ENCODE peak calls at places on chromosomes 1 and 21, in ten cellular contexts. S is upper lobe of right lung, W is A673, G is spleen, D is AG04450, V is fibroblast of lung, J is HCT116, P is left lung, C is psoas muscle, E is body of pancreas. I is an unnamed sample. For H3K27me3 and H3K9me3, the result is how much of the 10 kb centered on the place peaks cover.

GRCh38 chr1:118973032-118973431 is 15.1 kb downstream of the TBX15 start:
- DNase-seq in S (no peak), P (no peak), D (no peak), W (no peak), J (no peak), C (no peak), V (no peak), G (no peak), E (no peak), I (no peak)

GRCh38 chr1:162991444-162991843 is 77.7 kb upstream of the RGS4 start:
- DNase-seq in G (no peak), C (no peak), D (no peak), V (no peak), J (no peak), P (no peak), E (no peak), W (no peak), S (no peak), I (no peak)

GRCh38 chr1:5514519-5515183 is 477.6 kb downstream of the NPHP4 start:
- DNase-seq in V (peak), C (peak), J (peak), G (peak), S (peak), P (peak), D (no peak), W (peak), E (peak), I (peak)

GRCh38 chr1:231206856-231207255 is 34.2 kb upstream of the GNPAT start:
- DNase-seq in P (no peak), G (peak), C (no peak), W (no peak), V (no peak), S (no peak), E (no peak), D (no peak), J (no peak), I (no peak)

GRCh38 chr21:32529679-32530078 is 55.6 kb downstream of the TCP10L start:
- DNase-seq in S (no peak), C (no peak), W (no peak), E (no peak), P (no peak), G (no peak), J (no peak), D (no peak), V (no peak), I (no peak)

GRCh38 chr1:179230251-179230650 is 774 bp upstream of the ABL2 start:
- DNase-seq in E (no peak), V (peak), P (no peak), J (no peak), C (no peak), G (no peak), D (peak), S (no peak), W (no peak), I (no peak)

GRCh38 chr1:56397811-56398231 is 181.5 kb downstream of the PLPP3 start:
- DNase-seq in G (no peak), J (no peak), C (no peak), D (no peak), V (peak), S (no peak), E (no peak), W (no peak), P (no peak), I (no peak)

GRCh38 chr1:46671554-46671953 is at the start of gene TEX38:
- DNase-seq in W (no peak), E (no peak), C (no peak), S (no peak), D (no peak), V (no peak), P (no peak), J (no peak), G (no peak), I (no peak)

GRCh38 chr1:169860187-169860586 is 33.5 kb downstream of the SCYL3 start:
- DNase-seq in J (no peak), G (no peak), S (no peak), V (no peak), E (no peak), W (no peak), C (no peak), D (no peak), P (no peak), I (no peak)

GRCh38 chr1:187513190-187513589 is 684.4 kb downstream of the PLA2G4A start:
- DNase-seq in G (no peak), P (no peak), E (no peak), S (no peak), C (no peak), W (peak), D (no peak), J (peak), V (no peak), I (no peak)

GRCh38 chr1:109184657-109185056 is 29.1 kb upstream of the SARS1 start:
- DNase-seq in P (peak), J (no peak), S (peak), E (no peak), D (no peak), C (no peak), W (no peak), V (no peak), G (peak), I (no peak)

GRCh38 chr1:31931241-31932225 is 6.6 kb downstream of the PTP4A2 start:
- DNase-seq in V (peak), C (no peak), E (no peak), D (no peak), W (peak), P (no peak), S (no peak), J (no peak), G (no peak), I (no peak)

GRCh38 chr1:157181790-157182189 is 43.6 kb upstream of the ETV3 start:
- DNase-seq in D (no peak), V (no peak), P (no peak), S (no peak), C (no peak), E (no peak), W (no peak), J (no peak), G (no peak), I (no peak)

GRCh38 chr21:33799378-33800090 is 116.1 kb downstream of the ATP5PO start:
- DNase-seq in P (no peak), S (no peak), V (peak), D (no peak), C (no peak), G (no peak), J (no peak), E (peak), W (no peak), I (peak)

GRCh38 chr1:108117908-108118902 is 81.9 kb downstream of the SLC25A24 start:
- DNase-seq in W (peak), V (peak), P (no peak), G (no peak), E (no peak), S (no peak), J (no peak), D (no peak), C (no peak), I (no peak)

GRCh38 chr1:58819719-58820118 is 35.9 kb upstream of the JUN start:
- DNase-seq in E (no peak), P (no peak), V (peak), D (no peak), W (no peak), C (no peak), S (no peak), J (no peak), G (no peak), I (no peak)

GRCh38 chr21:32320726-32321125 is 22.1 kb downstream of the MRAP start:
- DNase-seq in J (no peak), D (no peak), W (no peak), S (no peak), E (no peak), G (no peak), P (no peak), C (no peak), V (no peak), I (no peak)

GRCh38 chr1:156146749-156147405 is 6.5 kb upstream of the SEMA4A start:
- DNase-seq in W (no peak), D (no peak), C (no peak), S (no peak), J (no peak), G (peak), V (no peak), P (no peak), E (no peak), I (no peak)

GRCh38 chr1:151165281-151165737 is 393 bp downstream of the LYSMD1 start:
- DNase-seq in C (peak), V (peak), S (peak), E (no peak), W (peak), J (no peak), D (no peak), G (peak), P (peak), I (peak)

GRCh38 chr21:20253261-20253660 is 744.9 kb upstream of the NCAM2 start:
- DNase-seq in S (no peak), W (no peak), C (no peak), G (no peak), P (no peak), V (no peak), D (no peak), J (no peak), E (no peak), I (no peak)

GRCh38 chr1:211800925-211801607 is 29.5 kb downstream of the LPGAT1 start:
- DNase-seq in C (no peak), E (no peak), J (no peak), W (no peak), D (no peak), G (no peak), P (no peak), V (no peak), S (no peak), I (no peak)

GRCh38 chr21:45562401-45562800 is 20.2 kb upstream of the SLC19A1 start:
- DNase-seq in C (no peak), V (no peak), J (no peak), G (no peak), E (no peak), W (no peak), P (no peak), S (no peak), D (no peak), I (no peak)

GRCh38 chr1:204483791-204484190 is 10.8 kb downstream of the PIK3C2B start:
- DNase-seq in E (no peak), C (no peak), G (no peak), V (no peak), W (no peak), D (no peak), S (no peak), P (no peak), J (no peak), I (no peak)

GRCh38 chr1:201740086-201740541 is 88.8 kb upstream of the IPO9 start:
- DNase-seq in D (no peak), W (no peak), E (no peak), J (no peak), P (no peak), G (no peak), V (no peak), S (no peak), C (no peak), I (no peak)

GRCh38 chr1:9845914-9846313 is 22.1 kb upstream of the CLSTN1 start:
- DNase-seq in S (no peak), J (no peak), P (peak), D (no peak), V (no peak), E (no peak), C (no peak), W (no peak), G (no peak), I (no peak)

GRCh38 chr1:156276966-156277381 is 5.7 kb downstream of the SMG5 start:
- DNase-seq in G (no peak), J (no peak), S (no peak), P (no peak), C (no peak), D (no peak), E (no peak), V (no peak), W (no peak), I (no peak)

GRCh38 chr1:218182455-218182854 is 102.6 kb upstream of the RRP15 start:
- DNase-seq in E (no peak), V (no peak), S (no peak), W (no peak), D (no peak), G (no peak), P (no peak), C (no peak), J (no peak), I (no peak)

GRCh38 chr1:220498188-220498587 is 29.7 kb upstream of the MARK1 start:
- DNase-seq in D (no peak), J (no peak), V (no peak), W (peak), E (no peak), S (no peak), P (no peak), C (no peak), G (no peak), I (no peak)

GRCh38 chr1:116390195-116390594 is 17.2 kb downstream of the ATP1A1 start:
- DNase-seq in V (no peak), W (no peak), S (no peak), C (no peak), P (no peak), J (no peak), G (no peak), E (no peak), D (no peak), I (no peak)

GRCh38 chr1:94806451-94806861 is 13.7 kb upstream of the SLC44A3 start:
- DNase-seq in S (no peak), P (no peak), W (no peak), D (no peak), J (no peak), G (no peak), E (no peak), V (peak), C (no peak), I (no peak)

GRCh38 chr1:44678626-44679025 is 4.1 kb downstream of the ARMH1 start:
- DNase-seq in D (no peak), V (no peak), E (no peak), G (peak), W (no peak), J (no peak), C (no peak), P (peak), S (peak), I (no peak)

GRCh38 chr1:64320470-64320869 is 117.0 kb downstream of the UBE2U start:
- DNase-seq in P (no peak), C (no peak), D (no peak), G (no peak), S (no peak), V (peak), J (no peak), E (no peak), W (peak), I (no peak)

GRCh38 chr1:231973840-231974239 is 347.2 kb downstream of the DISC1 start:
- DNase-seq in V (no peak), E (no peak), S (no peak), J (no peak), W (no peak), P (no peak), G (no peak), D (no peak), C (no peak), I (no peak)

GRCh38 chr1:235106457-235106856 is 22.2 kb downstream of the TOMM20 start:
- DNase-seq in S (no peak), P (no peak), J (no peak), G (no peak), E (no peak), D (no peak), V (no peak), W (no peak), C (no peak), I (no peak)

GRCh38 chr1:160171352-160171751 is 19.0 kb upstream of the CASQ1 start:
- DNase-seq in W (no peak), J (no peak), D (no peak), G (no peak), P (no peak), S (no peak), C (no peak), E (no peak), V (no peak), I (no peak)

GRCh38 chr1:17597651-17598050 is 58.2 kb downstream of the ARHGEF10L start:
- DNase-seq in E (no peak), D (no peak), J (no peak), S (peak), W (no peak), V (no peak), G (no peak), C (no peak), P (no peak), I (no peak)

GRCh38 chr1:17596651-17597509 is 57.4 kb downstream of the ARHGEF10L start:
- DNase-seq in E (no peak), C (no peak), D (no peak), V (no peak), G (no peak), S (peak), J (no peak), W (peak), P (no peak), I (no peak)

GRCh38 chr1:17600313-17600712 is 60.8 kb downstream of the ARHGEF10L start:
- DNase-seq in V (no peak), W (no peak), D (no peak), E (no peak), J (no peak), S (no peak), P (no peak), G (no peak), C (no peak), I (no peak)

GRCh38 chr1:17599301-17600300 is 60.1 kb downstream of the ARHGEF10L start:
- DNase-seq in P (peak), G (no peak), E (no peak), D (no peak), J (no peak), C (no peak), W (no peak), V (no peak), S (peak), I (no peak)

DNA sequence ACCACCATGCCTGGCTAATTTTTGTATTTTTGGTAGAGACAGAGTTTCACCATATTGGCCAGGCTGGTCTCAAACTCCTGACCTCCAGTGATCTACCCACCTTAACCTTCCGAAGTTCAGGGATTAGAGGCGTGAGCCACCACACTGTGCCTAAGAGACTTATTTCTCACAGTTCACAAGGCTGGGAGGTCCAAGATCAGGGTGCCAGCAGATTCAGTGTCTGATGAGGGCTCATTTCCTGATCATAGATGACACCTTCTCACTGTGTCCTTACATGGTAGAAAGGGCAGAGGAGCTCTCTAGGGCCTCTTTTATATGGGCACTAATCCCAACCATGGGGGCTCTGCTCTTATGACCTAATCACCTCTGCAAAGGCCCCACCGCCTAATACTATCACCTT is 58.8 kb downstream of the ARHGEF10L start:
- DNase-seq in J (no peak), W (no peak), E (no peak), P (no peak), G (no peak), S (no peak), C (no peak), V (no peak), D (no peak), I (no peak)
- H3K27me3 ChIP-seq in J (under half), W (under half), E (under half), P (under half), G (under half), S (under half), C (under half), V (under half), D (under half), I (under half)

DNA sequence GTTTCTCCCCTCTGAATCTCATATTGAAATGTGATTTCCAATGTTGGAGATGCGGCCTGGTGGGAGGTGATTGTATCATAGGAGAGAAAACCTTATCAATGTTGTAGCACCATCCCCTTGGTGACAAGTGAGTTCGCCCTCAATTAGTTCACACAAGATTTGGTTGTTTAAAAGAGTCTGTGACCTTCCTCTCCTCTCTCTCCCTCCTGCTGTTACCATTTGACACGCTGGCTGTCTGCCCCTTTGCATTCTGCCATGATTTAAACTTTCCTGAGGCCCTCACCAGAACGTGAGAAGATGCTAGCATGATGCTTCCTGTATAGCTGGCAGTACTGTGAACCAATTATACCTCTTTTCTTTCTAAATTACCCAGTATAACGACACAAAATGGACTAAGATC is 730.9 kb upstream of the PRMT6 start:
- DNase-seq in C (no peak), E (no peak), J (no peak), S (no peak), V (no peak), D (no peak), P (no peak), G (no peak), W (no peak), I (no peak)
- H3K9me3 ChIP-seq in C (under half), E (under half), J (under half), S (under half), V (under half), D (under half), P (under half), G (under half), W (under half), I (under half)

DNA sequence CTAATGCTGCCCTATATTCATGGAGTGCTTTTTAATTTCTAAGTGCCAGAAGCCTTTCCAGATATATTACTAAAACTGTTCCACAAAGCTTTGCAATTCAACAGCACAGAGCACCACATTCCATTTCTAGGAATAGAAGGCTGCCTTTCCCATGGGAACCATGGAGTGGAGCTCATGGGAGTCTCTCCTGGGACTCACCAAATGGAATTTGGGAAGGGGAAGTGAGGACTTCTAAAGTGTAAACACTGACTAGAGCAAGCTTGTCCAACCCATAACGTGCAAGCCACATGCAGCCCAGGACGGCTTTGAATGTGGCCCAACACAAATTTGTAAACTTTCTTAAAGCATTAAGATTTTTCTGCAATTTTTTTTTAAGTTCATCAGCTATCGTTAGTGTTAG is 190.4 kb upstream of the TNR start:
- DNase-seq in V (peak), G (no peak), J (no peak), W (no peak), C (no peak), D (no peak), E (no peak), S (no peak), P (no peak), I (no peak)
- TF ChIP-seq CTCF in V (no peak), G (no peak), J (no peak), W (no peak), C (no peak), D (no peak), E (no peak), S (no peak), P (no peak), I (no peak)

GRCh38 chr1:20400341-20401177 is 85.5 kb downstream of the CAMK2N1 start:
- DNase-seq in P (no peak), D (no peak), G (no peak), J (no peak), V (no peak), C (no peak), W (no peak), E (no peak), S (no peak), I (no peak)

GRCh38 chr1:20403423-20404145 is 82.4 kb downstream of the CAMK2N1 start:
- DNase-seq in J (no peak), S (no peak), G (no peak), P (no peak), V (no peak), E (no peak), D (no peak), W (no peak), C (no peak), I (no peak)

GRCh38 chr1:20404466-20404865 is 81.5 kb downstream of the CAMK2N1 start:
- DNase-seq in J (no peak), E (no peak), P (no peak), C (no peak), G (no peak), V (no peak), D (no peak), W (no peak), S (no peak), I (no peak)

GRCh38 chr1:20401405-20402010 is 84.5 kb downstream of the CAMK2N1 start:
- DNase-seq in V (no peak), D (no peak), E (no peak), J (no peak), S (no peak), W (no peak), G (no peak), P (no peak), C (no peak), I (no peak)

GRCh38 chr1:20402585-20403422 is 83.2 kb downstream of the CAMK2N1 start:
- DNase-seq in C (no peak), J (no peak), P (no peak), D (no peak), E (no peak), V (no peak), W (no peak), G (no peak), S (no peak), I (no peak)
- H3K27me3 ChIP-seq in C (under half), J (under half), P (under half), D (under half), E (under half), V (under half), W (under half), G (under half), S (under half), I (half or more)